ENCODE peak calls at places on chromosome 2, in four cellular contexts. G is K562, I is GM12878, Q is HepG2. L is an unnamed sample.

GRCh38 chr2:47569658-47570398 is 166.9 kb downstream of the MSH2 start:
- DNase-seq in Q (no peak), G (no peak), I (no peak), L (peak)

GRCh38 chr2:152458441-152458940 is 123.5 kb downstream of the FMNL2 start:
- DNase-seq in Q (no peak), I (no peak), G (no peak), L (no peak)

GRCh38 chr2:174383796-174384195 is 11.7 kb upstream of the SCRN3 start:
- DNase-seq in Q (no peak), G (no peak), I (no peak), L (no peak)

GRCh38 chr2:73187549-73187948 is 14.8 kb upstream of the NOTO start:
- DNase-seq in G (no peak), I (no peak), Q (no peak), L (no peak)

GRCh38 chr2:107336536-107336935 is 450.6 kb upstream of the ST6GAL2 start:
- DNase-seq in Q (no peak), G (no peak), I (no peak), L (no peak)

GRCh38 chr2:157782057-157782845 is 93.9 kb downstream of the ACVR1 start:
- DNase-seq in G (peak), Q (peak), I (no peak), L (peak)

GRCh38 chr2:10721344-10722251 is at the start of gene ATP6V1C2:
- DNase-seq in Q (no peak), G (peak), I (no peak), L (peak)

GRCh38 chr2:23944527-23944926 is 4.3 kb downstream of the UBXN2A start:
- DNase-seq in I (no peak), Q (peak), G (peak), L (no peak)

GRCh38 chr2:170842785-170843184 is 26.1 kb downstream of the GAD1 start:
- DNase-seq in G (no peak), I (no peak), Q (no peak), L (no peak)

GRCh38 chr2:224343226-224343625 is 58.7 kb downstream of the FAM124B start:
- DNase-seq in Q (no peak), I (no peak), G (no peak), L (no peak)

GRCh38 chr2:115305712-115306111 is 863.3 kb downstream of the DPP10 start:
- DNase-seq in Q (no peak), I (no peak), G (no peak), L (no peak)

GRCh38 chr2:219453691-219454131 is 19.1 kb downstream of the SPEG start:
- DNase-seq in I (no peak), G (no peak), Q (no peak), L (no peak)

GRCh38 chr2:64467463-64467843 is 13.5 kb downstream of the LGALSL start:
- DNase-seq in I (no peak), Q (no peak), G (no peak), L (no peak)
- TF ChIP-seq TARDBP in I (no peak), Q (no peak), G (no peak), L (no peak)

GRCh38 chr2:189582140-189582825 is 1.7 kb upstream of the SLC40A1 start:
- DNase-seq in Q (no peak), I (no peak), G (no peak), L (no peak)

GRCh38 chr2:189580267-189580661 is 322 bp downstream of the SLC40A1 start:
- DNase-seq in G (peak), Q (peak), I (no peak), L (peak)

GRCh38 chr2:189579585-189579984 is 1.0 kb downstream of the SLC40A1 start:
- DNase-seq in I (no peak), Q (no peak), G (no peak), L (no peak)

GRCh38 chr2:189581354-189582139 is 961 bp upstream of the SLC40A1 start:
- DNase-seq in I (no peak), Q (peak), G (peak), L (no peak)

DNA sequence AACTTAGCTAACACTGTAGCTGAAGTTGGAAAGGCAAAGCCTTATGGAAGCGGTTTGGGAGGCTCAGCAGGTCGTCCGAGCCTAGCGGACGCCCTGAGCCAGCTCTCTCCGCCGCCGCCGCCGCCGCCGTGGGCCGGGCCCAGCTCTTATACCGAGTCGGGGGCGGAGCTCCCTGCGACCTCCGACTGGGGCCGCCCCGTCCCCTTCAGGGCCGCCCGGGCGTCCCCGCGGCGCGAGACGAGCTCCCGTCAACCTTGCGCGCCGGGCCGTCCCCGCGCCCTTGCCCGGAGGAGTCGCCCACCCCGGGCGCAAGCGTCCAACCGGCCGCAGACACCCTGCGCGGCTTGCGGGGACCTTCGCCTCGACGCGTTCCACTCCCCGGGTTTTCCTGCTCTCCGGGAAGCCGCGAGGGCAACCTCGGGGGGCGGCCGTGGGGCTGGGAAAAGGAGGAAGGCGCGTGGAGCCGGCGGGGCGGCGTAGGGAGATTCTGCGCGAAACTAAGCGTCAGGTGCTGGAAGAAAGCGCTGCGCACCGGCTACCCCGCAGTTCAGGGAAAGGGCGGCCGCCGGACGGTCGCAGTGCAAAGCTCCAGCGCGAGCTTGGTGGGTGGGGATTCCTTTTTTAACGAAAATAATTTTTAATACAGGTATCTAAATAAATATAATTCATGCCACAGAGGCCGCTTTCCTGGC is at the start of gene SLC40A1:
- DNase-seq in I (no peak), G (peak), Q (peak), L (peak)
- TF ChIP-seq TARDBP in I (no peak), G (no peak), Q (peak), L (no peak)

GRCh38 chr2:40043641-40044040 is 264.6 kb upstream of the THUMPD2 start:
- DNase-seq in Q (no peak), I (no peak), G (no peak), L (no peak)

GRCh38 chr2:40039543-40039942 is 260.5 kb upstream of the THUMPD2 start:
- DNase-seq in I (no peak), Q (no peak), G (no peak), L (no peak)

GRCh38 chr2:40038646-40039045 is 259.6 kb upstream of the THUMPD2 start:
- DNase-seq in G (no peak), I (no peak), Q (no peak), L (no peak)

GRCh38 chr2:40041983-40042382 is 262.9 kb upstream of the THUMPD2 start:
- DNase-seq in Q (no peak), G (no peak), I (no peak), L (no peak)

DNA sequence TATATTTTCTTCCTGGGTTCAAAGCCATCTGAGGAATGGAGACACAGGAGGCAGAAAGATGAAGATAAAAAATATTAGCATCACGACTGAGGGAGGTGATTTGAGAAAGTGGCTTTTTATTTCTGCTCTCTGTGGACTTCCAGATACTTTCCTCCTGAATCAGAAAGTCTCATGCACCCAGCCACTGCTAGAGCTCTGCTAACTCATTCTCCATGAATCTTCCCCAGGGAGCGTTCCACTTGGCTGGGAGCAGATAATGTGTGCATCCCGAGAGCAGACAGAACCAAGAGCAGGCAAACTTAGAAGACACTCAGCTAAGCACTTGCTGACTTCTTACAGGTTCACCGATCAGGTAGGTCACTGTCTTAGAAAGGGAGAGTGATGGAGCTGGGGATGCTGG is 264.1 kb upstream of the THUMPD2 start:
- DNase-seq in G (no peak), I (no peak), Q (no peak), L (no peak)
- TF ChIP-seq TARDBP in G (no peak), I (no peak), Q (no peak), L (no peak)

GRCh38 chr2:200337621-200338020 is 31.1 kb downstream of the SPATS2L start:
- DNase-seq in G (no peak), Q (no peak), I (no peak), L (no peak)

GRCh38 chr2:200338692-200339091 is 32.2 kb downstream of the SPATS2L start:
- DNase-seq in I (no peak), G (no peak), Q (peak), L (no peak)

GRCh38 chr2:200340527-200341224 is 34.2 kb downstream of the SPATS2L start:
- DNase-seq in Q (no peak), I (no peak), G (no peak), L (no peak)

GRCh38 chr2:200335657-200336056 is 29.2 kb downstream of the SPATS2L start:
- DNase-seq in G (no peak), I (no peak), Q (peak), L (no peak)

GRCh38 chr2:200336980-200337615 is 30.6 kb downstream of the SPATS2L start:
- DNase-seq in I (no peak), G (no peak), Q (no peak), L (no peak)
- TF ChIP-seq TARDBP in I (no peak), G (no peak), Q (no peak), L (no peak)

GRCh38 chr2:217652761-217653160 is 350.0 kb downstream of the TNS1 start:
- DNase-seq in Q (no peak), I (no peak), G (no peak), L (no peak)

GRCh38 chr2:217656366-217656765 is 346.4 kb downstream of the TNS1 start:
- DNase-seq in G (no peak), I (no peak), Q (no peak), L (no peak)

GRCh38 chr2:217655656-217656055 is 347.1 kb downstream of the TNS1 start:
- DNase-seq in I (no peak), G (no peak), Q (no peak), L (no peak)

GRCh38 chr2:217653240-217653639 is 349.6 kb downstream of the TNS1 start:
- DNase-seq in Q (no peak), G (no peak), I (no peak), L (peak)

GRCh38 chr2:217654173-217654572 is 348.6 kb downstream of the TNS1 start:
- DNase-seq in Q (no peak), I (no peak), G (no peak), L (no peak)
- TF ChIP-seq TARDBP in Q (no peak), I (no peak), G (no peak), L (no peak)

L was measured in HEK293T.